ENCODE peak calls at places on chromosomes 1 and 21, in ten cellular contexts. F is HFFc6; P is stomach; H is choroid plexus epithelial cell; G is progenitor cell of endocrine pancreas; R is psoas muscle; T is coronary artery; L is CD8-positive, alpha-beta T cell; N is heart right ventricle; K is dorsolateral prefrontal cortex. Y is an unnamed sample.

GRCh38 chr21:33205476-33205875 is 24.3 kb upstream of the IFNAR2 start:
- DNase-seq in L (no peak), R (no peak), K (no peak), T (no peak), H (no peak), F (no peak), N (no peak), P (no peak), G (no peak), Y (peak)

GRCh38 chr1:15220825-15221431 is 26.1 kb upstream of the FHAD1 start:
- DNase-seq in K (no peak), H (no peak), G (no peak), R (no peak), T (no peak), N (no peak), F (no peak), L (no peak), P (peak), Y (no peak)

GRCh38 chr21:29277442-29277841 is 21.3 kb upstream of the BACH1 start:
- DNase-seq in N (no peak), F (no peak), R (no peak), G (no peak), L (no peak), P (no peak), K (no peak), T (no peak), H (no peak), Y (no peak)

GRCh38 chr1:60488857-60489256 is 415.3 kb upstream of the C1orf87 start:
- DNase-seq in K (no peak), L (no peak), N (no peak), G (no peak), H (peak), P (no peak), T (no peak), F (no peak), R (no peak), Y (no peak)

GRCh38 chr1:59296358-59297256 is at the start of gene FGGY:
- DNase-seq in T (peak), H (peak), N (peak), R (peak), K (peak), L (peak), G (peak), F (peak), P (peak), Y (peak)

GRCh38 chr1:156616463-156616862 is 2.8 kb upstream of the HAPLN2 start:
- DNase-seq in P (no peak), N (no peak), G (no peak), L (no peak), H (peak), K (peak), T (no peak), F (peak), R (no peak), Y (no peak)

GRCh38 chr1:65066766-65067490 is 81.1 kb upstream of the AK4 start:
- DNase-seq in H (peak), R (peak), K (peak), F (peak), L (peak), T (peak), P (peak), N (peak), G (peak), Y (peak)

GRCh38 chr1:24805534-24806301 is 60.5 kb downstream of the CLIC4 start:
- DNase-seq in N (no peak), L (no peak), F (peak), R (no peak), P (no peak), G (no peak), T (no peak), H (peak), K (no peak), Y (no peak)

GRCh38 chr1:83887483-83887882 is 111.4 kb downstream of the TTLL7 start:
- DNase-seq in K (no peak), N (no peak), L (no peak), T (no peak), R (no peak), F (no peak), H (no peak), P (no peak), G (no peak), Y (no peak)

DNA sequence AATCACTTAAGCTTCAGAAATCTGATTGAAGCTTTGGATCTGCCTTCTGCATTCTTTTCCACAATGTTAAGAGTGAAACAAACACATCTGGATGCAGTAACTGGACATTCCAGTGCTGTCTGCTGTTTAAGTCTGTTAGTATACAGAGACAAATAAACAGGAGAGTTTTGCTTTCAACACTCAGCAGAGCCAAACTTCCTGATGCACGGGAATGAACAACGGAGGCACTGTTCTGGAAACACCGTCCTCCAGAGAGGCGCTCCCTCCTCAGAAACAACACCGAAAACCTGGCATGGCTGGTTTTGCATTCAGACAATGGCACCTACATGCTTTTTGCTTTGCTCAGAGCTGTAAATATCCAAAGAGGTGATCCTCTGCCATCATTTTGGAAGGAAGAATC is 2.0 kb downstream of the TLR5 start:
- DNase-seq in G (no peak), R (no peak), H (no peak), K (no peak), F (no peak), L (no peak), T (no peak), P (no peak), N (no peak), Y (no peak)
- TF ChIP-seq CTCF in G (no peak), R (no peak), H (no peak), K (no peak), F (no peak), L (no peak), T (no peak), P (no peak), N (no peak), Y (no peak)

GRCh38 chr1:99808391-99809115 is 41.6 kb upstream of the AGL start:
- DNase-seq in T (no peak), F (peak), L (no peak), K (peak), R (no peak), G (no peak), N (no peak), P (no peak), H (peak), Y (peak)
- TF ChIP-seq CTCF in T (peak), F (peak), L (peak), K (peak), R (peak), G (peak), N (peak), P (peak), H (peak), Y (peak)

GRCh38 chr1:2820731-2821372 is 19.4 kb upstream of the TTC34 start:
- DNase-seq in H (no peak), F (no peak), P (no peak), N (peak), R (peak), G (no peak), K (no peak), T (no peak), L (no peak), Y (no peak)

GRCh38 chr1:2822621-2823145 is 21.2 kb upstream of the TTC34 start:
- DNase-seq in N (peak), G (no peak), F (no peak), R (peak), T (no peak), K (no peak), H (no peak), P (no peak), L (no peak), Y (no peak)

GRCh38 chr1:2823921-2824660 is 22.6 kb upstream of the TTC34 start:
- DNase-seq in L (no peak), G (no peak), N (peak), H (no peak), F (no peak), R (peak), T (no peak), P (no peak), K (no peak), Y (no peak)

GRCh38 chr1:2821373-2821955 is 20.0 kb upstream of the TTC34 start:
- DNase-seq in N (peak), H (no peak), P (no peak), F (no peak), G (no peak), R (peak), T (no peak), K (no peak), L (no peak), Y (no peak)

DNA sequence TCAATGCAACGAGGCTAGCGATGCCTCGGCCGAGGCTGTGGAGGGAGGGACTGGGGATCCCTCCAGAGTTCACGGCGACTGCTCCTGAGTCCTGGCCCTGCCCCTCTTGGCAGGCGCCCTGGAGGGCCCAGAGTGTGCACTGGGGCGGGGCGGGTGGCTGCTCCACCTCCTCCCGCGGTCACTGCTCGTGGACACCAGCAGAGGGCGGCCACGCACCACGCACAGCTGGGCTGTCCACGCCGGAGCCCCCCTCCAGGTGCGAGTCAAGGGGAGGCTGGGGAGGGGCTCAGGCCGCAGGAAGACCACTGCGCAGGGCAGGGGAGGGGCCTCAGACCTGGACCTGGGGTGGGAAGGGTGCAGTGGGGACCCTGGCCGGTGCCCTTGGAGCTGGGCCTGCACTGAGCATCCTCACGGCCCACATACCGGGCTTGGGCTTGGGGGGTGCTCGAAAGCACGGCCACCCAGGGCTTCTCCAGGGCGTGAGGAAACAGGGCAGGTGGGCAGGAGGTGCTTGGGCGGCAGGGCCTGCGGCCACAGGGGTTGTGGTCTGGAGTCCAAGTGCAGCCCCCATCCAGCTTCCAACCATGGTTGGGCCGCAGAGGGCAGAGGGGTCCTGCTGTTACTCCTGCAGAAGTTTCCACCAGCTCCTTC is 20.6 kb upstream of the TTC34 start:
- DNase-seq in T (no peak), K (peak), R (peak), P (peak), H (peak), G (no peak), L (peak), F (no peak), N (peak), Y (no peak)
- TF ChIP-seq CTCF in T (peak), K (peak), R (peak), P (peak), H (no peak), G (no peak), L (peak), F (peak), N (peak), Y (no peak)

GRCh38 chr1:100882622-100883186 is 11.9 kb downstream of the EXTL2 start:
- DNase-seq in H (peak), L (no peak), T (no peak), G (no peak), F (no peak), N (no peak), R (peak), P (no peak), K (no peak), Y (no peak)

GRCh38 chr1:100879422-100879821 is 15.2 kb downstream of the EXTL2 start:
- DNase-seq in F (no peak), H (no peak), N (no peak), P (no peak), G (no peak), R (no peak), L (no peak), K (no peak), T (no peak), Y (no peak)

GRCh38 chr1:100883963-100884362 is 10.7 kb downstream of the EXTL2 start:
- DNase-seq in H (peak), R (no peak), P (no peak), N (no peak), L (no peak), K (no peak), T (no peak), G (no peak), F (peak), Y (no peak)

DNA sequence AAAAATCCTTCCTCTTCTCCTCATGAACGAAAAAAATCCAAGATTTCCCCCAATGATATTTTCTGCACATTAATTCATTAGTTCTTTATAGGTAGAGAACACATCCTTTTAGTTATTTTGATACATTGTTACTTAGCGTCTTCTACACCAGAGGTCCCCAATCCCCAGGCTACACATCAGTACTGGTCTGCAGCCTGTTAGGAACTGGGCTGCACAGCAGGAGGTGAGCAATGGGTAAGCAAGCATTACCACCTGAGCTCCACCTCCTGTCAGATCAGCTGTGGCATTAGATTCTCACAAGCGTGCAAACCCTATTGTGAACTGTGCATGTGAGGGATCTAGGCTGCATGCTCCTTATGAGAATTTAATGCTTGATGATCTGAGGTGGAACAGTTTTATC is 13.0 kb downstream of the EXTL2 start:
- DNase-seq in T (no peak), N (no peak), K (no peak), P (no peak), L (no peak), F (no peak), R (no peak), G (no peak), H (no peak), Y (no peak)
- TF ChIP-seq CTCF in T (no peak), N (no peak), K (no peak), P (no peak), L (no peak), F (no peak), R (no peak), G (no peak), H (no peak), Y (no peak)